ENCODE peak calls at places on chromosome 18, in seven cellular contexts. T, E, P, F, S, N and B are unnamed samples.

GRCh38 chr18:78087338-78087737 is 837.7 kb downstream of the GALR1 start:
- DNase-seq in T (no peak), E (no peak), P (no peak), F (no peak), S (no peak), N (no peak), B (no peak)

GRCh38 chr18:50578651-50579050 is 18.8 kb downstream of the MAPK4 start:
- DNase-seq in T (no peak), E (no peak), P (peak; percentile 79), F (no peak), S (peak; percentile 65), N (no peak), B (no peak)

GRCh38 chr18:74819433-74820059 is 221.9 kb downstream of the ZNF407 start:
- DNase-seq in T (peak; percentile 25), E (no peak), P (peak; percentile 33), F (no peak), S (no peak), N (no peak), B (peak; percentile 16)

GRCh38 chr18:49274188-49274714 is 186.2 kb downstream of the DYM start:
- DNase-seq in T (peak; percentile 42), E (no peak), P (no peak), F (no peak), S (no peak), N (peak; percentile 78), B (peak; percentile 81)

GRCh38 chr18:64132871-64133270 is 16.0 kb downstream of the LINC00305 start:
- DNase-seq in T (no peak), E (no peak), P (no peak), F (no peak), S (no peak), N (no peak), B (no peak)

GRCh38 chr18:69840445-69840844 is 107.2 kb downstream of the CD226 start:
- DNase-seq in T (peak; percentile 9), E (no peak), P (peak; percentile 7), F (no peak), S (no peak), N (peak; percentile 43), B (peak; percentile 21)

GRCh38 chr18:2848145-2848878 is 1.5 kb downstream of the EMILIN2 start:
- DNase-seq in T (peak; percentile 22), E (no peak), P (no peak), F (no peak), S (no peak), N (peak; percentile 20), B (no peak)

GRCh38 chr18:69946608-69947155 is 991 bp downstream of the CD226 start:
- DNase-seq in T (no peak), E (no peak), P (no peak), F (no peak), S (no peak), N (no peak), B (no peak)

GRCh38 chr18:50451100-50451842 is 76.4 kb downstream of the SKA1 start:
- DNase-seq in T (no peak), E (no peak), P (peak; percentile 78), F (no peak), S (peak; percentile 24), N (no peak), B (no peak)

GRCh38 chr18:55589625-55590291 is 1.8 kb upstream of the TCF4 start:
- DNase-seq in T (peak; percentile 97), E (peak; percentile 93), P (peak; percentile 96), F (peak; percentile 95), S (peak; percentile 91), N (peak; percentile 97), B (peak; percentile 98)
- H3K4me3 ChIP-seq in T (peak overlapping the region; percentile 64), E (peak overlapping the region; percentile 50), P (peak overlapping the region; percentile 72), F (peak overlapping the region; percentile 66), S (peak overlapping the region; percentile 82), N (peak overlapping the region; percentile 59), B (peak overlapping the region; percentile 69)

DNA sequence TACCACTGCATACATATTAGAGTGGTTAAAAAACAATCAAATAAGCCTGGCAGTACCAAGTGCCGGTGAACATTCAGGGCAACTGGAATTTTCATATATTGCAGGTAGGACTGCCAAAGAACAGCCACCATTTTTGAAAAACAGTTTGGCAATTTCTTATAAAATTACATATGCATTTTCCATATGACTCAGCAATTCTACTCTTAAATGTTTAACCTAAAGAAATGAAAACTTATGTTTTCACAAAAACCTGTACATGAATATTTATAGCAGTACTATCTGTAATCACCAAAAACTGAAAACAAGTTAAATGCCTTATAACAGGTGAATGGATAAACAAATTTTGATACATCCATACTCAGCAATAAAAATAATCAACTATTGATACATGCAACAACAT is 39.9 kb downstream of the CTAGE1 start:
- DNase-seq in T (no peak), E (no peak), P (no peak), F (no peak), S (no peak), N (no peak), B (no peak)
- TF ChIP-seq CTCF in T (no peak), E (no peak), P (no peak), F (no peak), S (no peak), N (no peak), B (no peak)

DNA sequence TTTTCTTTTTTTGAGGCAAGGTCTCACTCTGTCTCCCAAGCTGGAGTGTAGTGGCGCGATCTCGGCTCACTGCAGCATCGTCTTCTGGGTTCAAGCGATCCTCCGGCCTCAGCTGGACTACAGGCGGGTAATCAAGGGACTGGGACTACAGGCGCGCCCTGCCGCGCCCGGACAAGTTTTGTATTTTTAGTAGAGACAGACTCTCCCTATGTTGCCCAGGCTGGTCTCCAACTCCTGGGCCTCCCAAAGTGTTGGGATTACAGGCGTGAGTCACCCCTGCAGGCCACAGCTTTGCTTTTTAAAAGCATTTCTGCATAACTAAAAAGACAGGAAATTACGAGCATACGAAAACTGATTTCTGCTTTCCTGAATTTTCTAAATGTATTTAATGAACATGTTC is 891 bp upstream of the OSBPL1A start:
- DNase-seq in T (peak; percentile 35), E (peak; percentile 22), P (peak; percentile 79), F (no peak), S (peak; percentile 29), N (peak; percentile 29), B (no peak)
- H3K4me3 ChIP-seq in T (peak overlapping the region; percentile 71), E (peak overlapping the region; percentile 50), P (peak overlapping the region; percentile 38), F (peak overlapping the region; percentile 75), S (no peak overlapping the region), N (no peak overlapping the region), B (peak overlapping the region; percentile 84)

GRCh38 chr18:39486268-39486667 is 1920.7 kb upstream of the CELF4 start:
- DNase-seq in T (no peak), E (no peak), P (no peak), F (no peak), S (no peak), N (no peak), B (no peak)
- TF ChIP-seq CTCF in T (no peak), E (peak; percentile 17), P (no peak), F (no peak), S (no peak), N (no peak), B (peak; percentile 3)

DNA sequence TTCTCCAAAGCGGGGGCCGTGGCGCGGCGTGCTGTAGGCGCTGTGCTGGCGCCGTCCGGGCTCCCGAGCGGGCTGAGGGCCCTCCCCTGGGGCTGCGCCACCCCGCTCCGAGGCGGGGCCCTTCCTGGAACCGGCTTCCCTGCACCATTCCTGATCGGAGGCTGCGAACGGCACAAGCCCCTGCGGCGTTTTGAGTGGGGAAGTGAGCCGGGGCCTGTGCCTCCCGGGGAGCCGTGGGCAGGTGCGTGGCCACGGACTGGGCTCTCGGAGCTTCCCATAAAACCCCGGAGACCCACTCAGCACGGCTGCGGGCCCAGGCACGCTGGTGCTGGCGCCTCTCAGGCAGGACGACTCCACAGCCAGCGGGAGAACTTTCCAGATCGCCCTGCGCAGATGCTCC is 74.7 kb downstream of the PSMG2 start:
- DNase-seq in T (peak; percentile 15), E (no peak), P (no peak), F (no peak), S (no peak), N (no peak), B (no peak)
- H3K4me3 ChIP-seq in T (peak overlapping the region; percentile 31), E (no peak overlapping the region), P (peak overlapping the region; percentile 23), F (peak overlapping the region; percentile 23), S (no peak overlapping the region), N (no peak overlapping the region), B (peak overlapping the region; percentile 12)